ENCODE peak calls at places on chromosomes 6 and 20, in four cellular contexts. D is fibroblast of lung, O is mammary epithelial cell, B is endothelial cell of umbilical vein. A is an unnamed sample.

GRCh38 chr6:44301782-44302564 is 11.2 kb downstream of the AARS2 start:
- DNase-seq in D (no peak), O (no peak), B (no peak), A (peak; percentile 25)

GRCh38 chr6:153442096-153442495 is 311.0 kb upstream of the RGS17 start:
- DNase-seq in D (no peak), O (no peak), B (no peak), A (peak; percentile 69)

GRCh38 chr6:35412102-35412501 is 40.0 kb upstream of the FANCE start:
- DNase-seq in D (no peak), O (no peak), B (no peak), A (no peak)

GRCh38 chr20:3092611-3093379 is 8.3 kb upstream of the AVP start:
- DNase-seq in D (peak; percentile 28), O (no peak), B (peak; percentile 25), A (peak; percentile 80)

GRCh38 chr20:53935353-53936084 is 134.9 kb downstream of the BCAS1 start:
- DNase-seq in D (no peak), O (no peak), B (no peak), A (peak; percentile 62)

GRCh38 chr6:88493717-88494116 is 327.6 kb upstream of the CNR1 start:
- DNase-seq in D (no peak), O (no peak), B (no peak), A (no peak)

GRCh38 chr20:11965602-11966001 is 47.9 kb downstream of the BTBD3 start:
- DNase-seq in D (no peak), O (no peak), B (no peak), A (no peak)

GRCh38 chr6:148240866-148241477 is 101.7 kb upstream of the SASH1 start:
- DNase-seq in D (peak; percentile 45), O (no peak), B (no peak), A (no peak)

GRCh38 chr6:47134476-47135189 is 92.5 kb upstream of the ADGRF1 start:
- DNase-seq in D (peak; percentile 99), O (peak; percentile 94), B (peak; percentile 92), A (no peak)

GRCh38 chr6:5471044-5471443 is 209.7 kb downstream of the FARS2 start:
- DNase-seq in D (peak; percentile 51), O (peak; percentile 22), B (peak; percentile 66), A (peak; percentile 87)

GRCh38 chr20:25864326-25864970 is 167.8 kb upstream of the ZNF337 start:
- DNase-seq in D (no peak), O (no peak), B (no peak), A (no peak)

GRCh38 chr6:71248306-71248705 is 40.3 kb upstream of the OGFRL1 start:
- DNase-seq in D (peak; percentile 60), O (peak; percentile 57), B (peak; percentile 56), A (peak; percentile 55)

GRCh38 chr6:118894425-118895240 is 681 bp downstream of the ASF1A start:
- DNase-seq in D (peak; percentile 65), O (peak; percentile 64), B (peak; percentile 68), A (peak; percentile 79)

GRCh38 chr20:41136336-41136694 is 1.0 kb upstream of the PLCG1 start:
- DNase-seq in D (no peak), O (no peak), B (no peak), A (no peak)

GRCh38 chr6:153129873-153130514 is 1.1 kb downstream of the RGS17 start:
- DNase-seq in D (peak; percentile 35), O (peak; percentile 34), B (peak; percentile 13), A (peak; percentile 71)

GRCh38 chr20:63651942-63652191 is 1.4 kb downstream of the STMN3 start:
- DNase-seq in D (no peak), O (no peak), B (no peak), A (no peak)

GRCh38 chr6:94510877-94511276 is 1066.5 kb upstream of the MANEA start:
- DNase-seq in D (no peak), O (no peak), B (no peak), A (no peak)

GRCh38 chr20:18276821-18277220 is 11.5 kb upstream of the ZNF133 start:
- DNase-seq in D (peak; percentile 54), O (peak; percentile 73), B (peak; percentile 59), A (peak; percentile 94)

GRCh38 chr20:19628570-19629134 is 129.4 kb upstream of the RIN2 start:
- DNase-seq in D (peak; percentile 40), O (peak; percentile 64), B (peak; percentile 66), A (peak; percentile 92)

GRCh38 chr6:140602843-140603242 is 1228.4 kb upstream of the CITED2 start:
- DNase-seq in D (peak; percentile 70), O (no peak), B (no peak), A (no peak)

GRCh38 chr6:72742274-72742673 is 120.4 kb downstream of the KCNQ5 start:
- DNase-seq in D (no peak), O (no peak), B (no peak), A (no peak)

GRCh38 chr6:34031567-34032383 is 114.1 kb downstream of the GRM4 start:
- DNase-seq in D (no peak), O (no peak), B (no peak), A (no peak)

GRCh38 chr20:4070323-4071176 is 55.2 kb upstream of the RNF24 start:
- DNase-seq in D (no peak), O (no peak), B (no peak), A (peak; percentile 35)

GRCh38 chr6:33875696-33876095 is 71.9 kb upstream of the MLN start:
- DNase-seq in D (no peak), O (no peak), B (no peak), A (no peak)

GRCh38 chr20:53930651-53931504 is 139.5 kb downstream of the BCAS1 start:
- DNase-seq in D (peak; percentile 70), O (peak; percentile 85), B (no peak), A (peak; percentile 2)

GRCh38 chr6:45256697-45257695 is 71.1 kb upstream of the RUNX2 start:
- DNase-seq in D (no peak), O (no peak), B (no peak), A (no peak)

GRCh38 chr20:15396026-15396425 is 1058.6 kb upstream of the FLRT3 start:
- DNase-seq in D (no peak), O (peak; percentile 54), B (no peak), A (no peak)

GRCh38 chr6:118509009-118509617 is 39.0 kb upstream of the PLN start:
- DNase-seq in D (peak; percentile 35), O (no peak), B (peak; percentile 60), A (peak; percentile 49)

GRCh38 chr6:37324131-37325033 is 29.4 kb upstream of the RNF8 start:
- DNase-seq in D (peak; percentile 50), O (peak; percentile 78), B (peak; percentile 83), A (no peak)

GRCh38 chr6:3138341-3138740 is 19.0 kb downstream of the TUBB2A start:
- DNase-seq in D (no peak), O (no peak), B (peak; percentile 58), A (no peak)

GRCh38 chr6:157669747-157670216 is 153.3 kb upstream of the SNX9 start:
- DNase-seq in D (peak; percentile 79), O (peak; percentile 56), B (peak; percentile 60), A (peak; percentile 89)

GRCh38 chr20:1623501-1624250 is 3.9 kb upstream of the SIRPB1 start:
- DNase-seq in D (no peak), O (no peak), B (peak; percentile 0), A (no peak)

GRCh38 chr6:165178056-165178455 is 131.3 kb downstream of the C6orf118 start:
- DNase-seq in D (peak; percentile 59), O (peak; percentile 5), B (no peak), A (no peak)

DNA sequence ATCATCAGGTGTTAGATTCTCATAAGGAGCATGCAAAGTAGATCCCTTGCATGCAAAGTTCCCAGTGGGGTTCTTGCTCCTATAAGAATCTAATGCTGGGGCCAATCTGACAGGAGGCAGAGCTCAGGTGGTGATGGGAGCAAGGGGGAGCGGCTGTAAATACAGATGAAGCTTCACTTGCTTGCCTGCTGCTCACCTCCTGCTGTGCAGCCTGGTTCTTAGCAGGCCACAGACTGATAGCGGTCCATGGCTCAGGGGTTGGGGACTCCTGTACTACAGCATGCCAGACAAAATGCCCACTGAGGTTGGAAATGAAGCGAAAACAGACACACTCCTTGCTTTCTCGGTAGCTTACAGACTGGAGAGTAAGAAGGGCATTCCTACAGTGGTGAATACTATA is 386.8 kb downstream of the PLCB1 start:
- DNase-seq in D (no peak), O (no peak), B (no peak), A (peak; percentile 75)
- H3K9ac ChIP-seq in D (no peak overlapping the region), O (no peak overlapping the region), B (no peak overlapping the region), A (no peak overlapping the region)

DNA sequence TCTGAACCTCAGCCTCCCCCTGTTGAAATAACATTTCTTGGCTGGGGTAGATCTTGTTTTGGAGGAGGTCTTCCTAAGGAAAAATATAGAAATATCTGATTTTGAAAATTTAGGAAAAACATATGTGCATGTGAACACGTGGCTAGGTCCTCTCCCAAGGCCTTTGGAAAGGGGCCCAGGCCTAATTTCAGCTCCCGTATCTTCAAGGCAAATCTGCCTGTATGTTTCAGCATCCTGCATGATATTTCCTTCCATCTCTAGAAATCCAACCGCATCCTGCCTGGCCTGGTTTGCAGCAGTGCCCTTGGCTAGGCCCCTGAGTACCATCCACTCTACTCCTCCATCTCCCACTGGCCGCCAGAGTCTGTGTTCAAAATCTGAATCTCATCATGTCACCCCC is 261.3 kb downstream of the PHACTR1 start:
- DNase-seq in D (no peak), O (no peak), B (no peak), A (no peak)
- TF ChIP-seq CTCF in D (no peak), O (no peak), B (no peak), A (no peak)

GRCh38 chr6:10662742-10663141 is 31.7 kb downstream of the C6orf52 start:
- DNase-seq in D (no peak), O (no peak), B (no peak), A (no peak)

GRCh38 chr6:10662207-10662606 is 32.2 kb downstream of the C6orf52 start:
- DNase-seq in D (no peak), O (no peak), B (no peak), A (no peak)

GRCh38 chr6:10659697-10660348 is 34.6 kb downstream of the C6orf52 start:
- DNase-seq in D (no peak), O (no peak), B (no peak), A (peak; percentile 86)

GRCh38 chr6:10655508-10656055 is 38.8 kb downstream of the C6orf52 start:
- DNase-seq in D (no peak), O (no peak), B (no peak), A (no peak)

DNA sequence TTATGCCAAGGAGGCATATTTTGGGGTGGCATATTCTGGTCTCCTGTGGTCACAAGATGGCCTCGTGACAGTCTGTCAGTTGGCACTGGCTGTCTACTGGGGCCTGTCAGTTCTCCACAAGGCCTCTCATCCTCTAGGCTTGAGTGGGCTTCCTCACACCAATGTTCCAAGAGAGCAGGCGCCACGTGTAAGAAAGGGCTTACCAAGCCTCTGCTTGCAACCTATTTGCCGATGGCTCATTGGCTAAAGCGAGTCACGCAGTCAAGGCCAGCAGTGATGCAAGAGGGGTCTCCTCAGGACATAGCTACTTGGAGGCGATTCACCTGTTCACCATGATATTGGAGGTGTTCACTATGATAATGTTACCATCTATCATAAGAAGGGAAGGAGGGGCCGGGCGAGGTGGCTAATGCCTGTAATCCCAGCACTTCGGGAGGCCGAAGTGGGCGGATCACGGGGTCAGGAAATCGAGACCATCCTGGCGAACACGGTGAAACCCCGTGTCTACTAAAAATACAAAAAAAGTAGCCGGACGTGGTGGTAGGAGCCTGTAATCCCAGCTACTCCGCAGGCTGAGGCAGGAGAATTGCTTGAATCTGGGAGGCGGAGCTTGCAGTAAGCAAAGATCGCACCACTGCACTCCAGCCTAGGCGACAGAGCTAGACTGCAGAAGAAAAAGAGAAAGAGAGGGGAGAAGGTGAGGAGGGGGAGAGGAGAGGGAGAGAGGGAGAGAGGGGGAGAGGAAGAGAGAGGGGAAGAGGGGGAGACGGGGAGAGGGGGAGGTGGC is 35.3 kb downstream of the C6orf52 start:
- DNase-seq in D (no peak), O (no peak), B (no peak), A (no peak)
- H3K4me3 ChIP-seq in D (peak overlapping the region; percentile 48), O (no peak overlapping the region), B (peak overlapping the region; percentile 23), A (no peak overlapping the region)

GRCh38 chr20:61739832-61740118 is 325.9 kb downstream of the TAF4 start:
- DNase-seq in D (no peak), O (no peak), B (no peak), A (no peak)
- H3K9ac ChIP-seq in D (no peak overlapping the region), O (no peak overlapping the region), B (no peak overlapping the region), A (no peak overlapping the region)

A was measured in endodermal cell.